ENCODE peak calls at places on chromosomes 13 and 19, in five cellular contexts. Q is stimulated activated CD4-positive, alpha-beta T cell treated with anti-CD3 and anti-CD28 coated beads, Interleukin-2, amount 100 ng/mL, for 48 hours; D is GM23248; X is activated T-cell treated with anti-CD3 and anti-CD28 coated beads, Interleukin-2, amount 50 U/mL, for 72 hours; N is IMR-90. K is an unnamed sample.

GRCh38 chr19:4362871-4363545 is 19.6 kb downstream of the MPND start:
- DNase-seq in Q (no peak), D (no peak), X (no peak), N (no peak), K (no peak)

GRCh38 chr13:49315036-49315565 is 67.4 kb downstream of the CDADC1 start:
- DNase-seq in Q (no peak), D (peak; percentile 66), X (no peak), N (peak; percentile 75), K (no peak)

GRCh38 chr13:75299913-75300862 is 181.8 kb downstream of the TBC1D4 start:
- DNase-seq in Q (no peak), D (peak; percentile 55), X (no peak), N (peak; percentile 46), K (no peak)

GRCh38 chr13:67230774-67231480 is 791 bp upstream of the PCDH9 start:
- DNase-seq in Q (peak; percentile 11), D (peak; percentile 72), X (peak; percentile 31), N (peak; percentile 64), K (no peak)

GRCh38 chr13:95155093-95155492 is 146.2 kb downstream of the ABCC4 start:
- DNase-seq in Q (no peak), D (no peak), X (no peak), N (no peak), K (no peak)

GRCh38 chr13:113564331-113565023 is 20.1 kb upstream of the TFDP1 start:
- DNase-seq in Q (no peak), D (no peak), X (no peak), N (no peak), K (no peak)

GRCh38 chr13:100543872-100544602 is 44.6 kb downstream of the GGACT start:
- DNase-seq in Q (no peak), D (no peak), X (no peak), N (no peak), K (no peak)

GRCh38 chr13:49421391-49421790 is 22.5 kb downstream of the CAB39L start:
- DNase-seq in Q (no peak), D (no peak), X (peak; percentile 33), N (no peak), K (no peak)

GRCh38 chr13:51262501-51263211 is 40.5 kb downstream of the FAM124A start:
- DNase-seq in Q (no peak), D (no peak), X (no peak), N (no peak), K (no peak)

K was measured in GM12891.